ENCODE peak calls at places on chromosomes 16 and 17, in nine cellular contexts. E, C, K, L, V, T, U, F and B are unnamed samples.
A peak's percentile ranks its signal among the peaks of the same experiment; 100 is the strongest.

GRCh38 chr16:88010343-88010970 is 59.2 kb downstream of the BANP start:
- DNase-seq in K (no peak), V (no peak), C (no peak), U (no peak), L (no peak), T (no peak), F (no peak), E (no peak), B (no peak)

GRCh38 chr17:3029213-3029913 is 34.0 kb downstream of the OR1D5 start:
- DNase-seq in U (no peak), F (no peak), T (no peak), C (peak; percentile 72), E (no peak), V (peak; percentile 22), L (no peak), K (no peak), B (no peak)

GRCh38 chr16:85168732-85169256 is 56.5 kb upstream of the CIBAR2 start:
- DNase-seq in U (no peak), F (no peak), K (peak; percentile 58), T (no peak), E (no peak), L (peak; percentile 84), C (peak; percentile 74), V (no peak), B (no peak)

GRCh38 chr16:85607331-85607765 is 5.8 kb upstream of the GSE1 start:
- DNase-seq in E (no peak), T (no peak), V (peak; percentile 31), U (no peak), L (no peak), C (no peak), F (no peak), K (peak; percentile 67), B (no peak)

GRCh38 chr16:46582313-46582712 is 38.9 kb downstream of the SHCBP1 start:
- DNase-seq in L (no peak), U (no peak), C (no peak), E (no peak), F (no peak), K (no peak), V (no peak), T (no peak), B (no peak)

GRCh38 chr17:58200024-58200633 is 7.6 kb downstream of the EPX start:
- DNase-seq in E (peak; percentile 81), U (peak; percentile 31), K (peak; percentile 52), F (peak; percentile 37), C (no peak), L (no peak), T (peak; percentile 26), V (peak; percentile 23), B (peak; percentile 63)

GRCh38 chr16:49277386-49277742 is 4.3 kb downstream of the CBLN1 start:
- DNase-seq in L (no peak), F (no peak), U (no peak), K (no peak), T (no peak), C (no peak), V (no peak), E (no peak), B (no peak)

GRCh38 chr17:48571024-48571818 is 6.9 kb downstream of the HOXB4 start:
- DNase-seq in U (no peak), K (peak; percentile 32), E (no peak), L (no peak), V (no peak), T (no peak), C (no peak), F (no peak), B (no peak)

GRCh38 chr17:74923538-74924249 is 379 bp upstream of the OTOP2 start:
- DNase-seq in V (no peak), E (peak; percentile 91), F (peak; percentile 70), U (peak; percentile 63), C (peak; percentile 60), L (peak; percentile 89), T (peak; percentile 66), K (peak; percentile 84), B (peak; percentile 6)

GRCh38 chr17:64500923-64501765 is 4.3 kb upstream of the POLG2 start:
- DNase-seq in C (no peak), E (no peak), K (no peak), L (no peak), U (peak; percentile 22), F (no peak), V (no peak), T (no peak), B (no peak)

GRCh38 chr16:84190731-84191388 is at the start of gene ADAD2:
- DNase-seq in T (no peak), L (no peak), C (no peak), U (no peak), E (no peak), F (no peak), K (no peak), V (no peak), B (no peak)

GRCh38 chr16:84446596-84447392 is 57.7 kb downstream of the MEAK7 start:
- DNase-seq in T (no peak), E (no peak), K (no peak), U (no peak), C (no peak), L (no peak), V (no peak), F (no peak), B (no peak)